ENCODE peak calls at places on chromosomes 3 and 15, in seven cellular contexts. K, V, I, E, C, Y and G are unnamed samples.
A peak's percentile ranks its signal among the peaks of the same experiment; 100 is the strongest.

GRCh38 chr3:65005481-65005880 is 317.7 kb upstream of the ADAMTS9 start:
- DNase-seq in I (no peak), K (no peak), Y (no peak), E (no peak), V (no peak), C (no peak), G (no peak)

GRCh38 chr3:44363591-44363990 is 25.0 kb downstream of the TCAIM start:
- DNase-seq in V (no peak), K (peak; percentile 47), E (no peak), I (no peak), C (no peak), Y (no peak), G (no peak)

GRCh38 chr15:52790941-52791751 is 1.0 kb upstream of the ONECUT1 start:
- DNase-seq in K (no peak), V (peak; percentile 57), C (no peak), Y (peak; percentile 63), I (no peak), E (no peak), G (no peak)

GRCh38 chr3:60967141-60967540 is 284.1 kb downstream of the FHIT start:
- DNase-seq in C (no peak), E (no peak), V (no peak), I (no peak), Y (no peak), K (no peak), G (no peak)

GRCh38 chr15:99446565-99447496 is 119.0 kb upstream of the MEF2A start:
- DNase-seq in I (no peak), C (no peak), E (no peak), V (peak; percentile 19), K (no peak), Y (no peak), G (no peak)

GRCh38 chr3:156474560-156475389 is 80.1 kb downstream of the SSR3 start:
- DNase-seq in I (no peak), E (no peak), V (no peak), K (no peak), Y (peak; percentile 66), C (no peak), G (no peak)

GRCh38 chr15:42915654-42916053 is 4.9 kb downstream of the TTBK2 start:
- DNase-seq in I (no peak), Y (no peak), C (no peak), E (no peak), V (no peak), K (no peak), G (no peak)

GRCh38 chr3:105414841-105415240 is 48.1 kb downstream of the ALCAM start:
- DNase-seq in V (no peak), E (no peak), K (no peak), Y (no peak), I (no peak), C (no peak), G (no peak)

GRCh38 chr3:168876346-168877035 is 780.8 kb upstream of the GOLIM4 start:
- DNase-seq in E (no peak), Y (no peak), V (no peak), K (no peak), C (no peak), I (no peak), G (no peak)

GRCh38 chr3:69900331-69900730 is 99.2 kb upstream of the SAMMSON start:
- DNase-seq in C (no peak), I (no peak), V (no peak), E (no peak), K (no peak), Y (no peak), G (no peak)

GRCh38 chr3:6526861-6527260 is 334.1 kb upstream of the GRM7 start:
- DNase-seq in V (no peak), E (peak; percentile 24), I (no peak), C (no peak), Y (no peak), K (no peak), G (peak; percentile 51)

GRCh38 chr3:107969994-107970896 is 120.6 kb downstream of the CD47 start:
- DNase-seq in K (peak; percentile 12), I (no peak), Y (no peak), C (no peak), V (peak; percentile 33), E (no peak), G (no peak)

GRCh38 chr15:62564889-62565288 is 399.8 kb upstream of the C2CD4B start:
- DNase-seq in C (no peak), K (no peak), I (no peak), Y (no peak), E (no peak), V (peak; percentile 29), G (no peak)

GRCh38 chr3:129651316-129652202 is 45.1 kb upstream of the PLXND1 start:
- DNase-seq in K (peak; percentile 90), E (no peak), I (no peak), Y (peak; percentile 59), C (peak; percentile 59), V (no peak), G (no peak)

GRCh38 chr3:22542311-22542710 is 660.8 kb upstream of the UBE2E2 start:
- DNase-seq in K (no peak), I (no peak), C (no peak), V (no peak), Y (no peak), E (no peak), G (no peak)

GRCh38 chr3:79019137-79019923 is 748.5 kb downstream of the ROBO1 start:
- DNase-seq in C (no peak), K (peak; percentile 92), E (no peak), Y (peak; percentile 93), I (peak; percentile 57), V (peak; percentile 89), G (no peak)

GRCh38 chr3:132433121-132433520 is 15.8 kb downstream of the DNAJC13 start:
- DNase-seq in Y (no peak), C (no peak), K (no peak), V (no peak), I (no peak), E (no peak), G (no peak)

GRCh38 chr15:98754283-98755022 is 106.1 kb downstream of the IGF1R start:
- DNase-seq in I (peak; percentile 24), C (no peak), V (no peak), Y (peak; percentile 59), K (peak; percentile 53), E (no peak), G (peak; percentile 38)

GRCh38 chr3:54916722-54917121 is 11.1 kb downstream of the LRTM1 start:
- DNase-seq in E (no peak), V (no peak), C (no peak), Y (no peak), K (no peak), I (no peak), G (no peak)

GRCh38 chr15:100166313-100166712 is 175.5 kb downstream of the ADAMTS17 start:
- DNase-seq in E (no peak), I (no peak), Y (no peak), V (no peak), C (no peak), K (no peak), G (no peak)

GRCh38 chr3:141386080-141386594 is 17.8 kb downstream of the ZBTB38 start:
- DNase-seq in I (no peak), V (no peak), Y (no peak), C (no peak), E (no peak), K (no peak), G (no peak)

GRCh38 chr15:101613130-101614000 is 38.8 kb downstream of the TM2D3 start:
- DNase-seq in E (no peak), K (no peak), C (no peak), V (peak; percentile 80), I (no peak), Y (no peak), G (no peak)

GRCh38 chr3:143896486-143896885 is 48.2 kb upstream of the SLC9A9 start:
- DNase-seq in K (no peak), V (no peak), Y (no peak), C (no peak), E (no peak), I (no peak), G (no peak)

GRCh38 chr15:35810007-35810406 is 264.0 kb upstream of the DPH6 start:
- DNase-seq in E (no peak), C (no peak), I (no peak), K (no peak), Y (no peak), V (peak; percentile 53), G (no peak)

GRCh38 chr15:64893481-64894394 is 18.0 kb upstream of the ANKDD1A start:
- DNase-seq in E (peak; percentile 99), K (peak; percentile 62), I (no peak), Y (peak; percentile 99), C (peak; percentile 24), V (no peak), G (peak; percentile 100)
- H3K4me3 ChIP-seq in E (peak overlapping the region; percentile 78), K (no peak overlapping the region), I (no peak overlapping the region), Y (peak overlapping the region; percentile 60), C (no peak overlapping the region), V (no peak overlapping the region), G (peak overlapping the region; percentile 32)

GRCh38 chr3:7915356-7915755 is 586.3 kb upstream of the LMCD1 start:
- DNase-seq in C (no peak), E (no peak), K (no peak), V (no peak), Y (no peak), I (no peak), G (no peak)
- TF ChIP-seq REST in C (no peak), E (no peak), K (no peak), V (no peak), Y (no peak), I (no peak), G (no peak)

GRCh38 chr3:11197471-11197870 is 43.2 kb downstream of the HRH1 start:
- DNase-seq in I (no peak), Y (no peak), C (no peak), K (no peak), V (no peak), E (no peak), G (no peak)

GRCh38 chr3:11198070-11198469 is 43.8 kb downstream of the HRH1 start:
- DNase-seq in I (no peak), Y (peak; percentile 33), C (no peak), V (no peak), K (no peak), E (no peak), G (no peak)

GRCh38 chr3:11198495-11198894 is 44.2 kb downstream of the HRH1 start:
- DNase-seq in Y (no peak), E (no peak), V (no peak), K (no peak), C (no peak), I (no peak), G (no peak)

GRCh38 chr3:11195201-11195600 is 40.9 kb downstream of the HRH1 start:
- DNase-seq in Y (no peak), E (no peak), K (no peak), V (peak; percentile 46), I (no peak), C (no peak), G (no peak)

DNA sequence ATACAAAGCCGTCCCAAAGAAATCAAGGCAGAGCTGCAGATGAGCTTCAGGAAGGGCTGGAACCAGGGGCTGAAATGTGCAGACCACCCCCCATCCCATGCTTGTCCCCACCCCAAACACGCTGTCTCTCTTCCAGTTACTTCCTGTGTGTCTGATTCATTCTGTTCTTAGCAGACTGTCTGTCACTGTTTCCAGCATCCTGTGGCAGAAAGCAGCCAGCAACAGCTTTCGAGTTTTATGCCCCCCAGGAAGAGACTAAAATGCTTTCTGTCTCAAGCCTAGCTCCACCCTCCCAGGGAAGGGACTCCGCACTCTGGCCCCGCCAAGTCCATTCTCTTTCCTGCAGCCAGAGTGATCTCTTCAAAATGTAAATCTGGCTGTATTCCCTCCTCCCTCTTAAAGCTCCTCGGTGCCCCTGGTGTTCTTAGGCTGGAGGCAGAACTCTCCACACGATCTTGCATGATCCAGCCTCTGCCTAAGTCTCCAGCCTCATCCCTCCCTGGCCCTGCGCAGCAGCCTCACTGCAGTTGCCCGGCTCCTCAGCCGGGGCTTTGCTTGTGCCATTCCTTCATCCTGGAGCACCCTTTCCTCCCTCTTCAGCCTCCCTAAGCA is 41.5 kb downstream of the HRH1 start:
- DNase-seq in V (no peak), C (no peak), K (no peak), E (no peak), Y (peak; percentile 38), I (no peak), G (no peak)
- H3K4me3 ChIP-seq in V (peak overlapping the region; percentile 47), C (no peak overlapping the region), K (no peak overlapping the region), E (no peak overlapping the region), Y (no peak overlapping the region), I (peak overlapping the region; percentile 43), G (no peak overlapping the region)

GRCh38 chr3:187040637-187041361 is 98.5 kb downstream of the RPL39L start:
- DNase-seq in V (no peak), Y (no peak), I (no peak), K (peak; percentile 38), E (no peak), C (no peak), G (no peak)
- TF ChIP-seq REST in V (no peak), Y (no peak), I (no peak), K (no peak), E (no peak), C (no peak), G (no peak)